ENCODE peak calls at places on chromosomes 12 and 14, in seven cellular contexts. K is germinal center; F is DND-41; J is HFFc6; X is AG04450; D is NCI-H1092 treated with DMSO at 0.1 percent for 48 hours; R is stimulated activated CD4-positive, alpha-beta T cell treated with anti-CD3 and anti-CD28 coated beads, TNF-alpha, amount 100 ng/mL, for 4 hours. I is an unnamed sample.

GRCh38 chr14:98195256-98195655 is 1076.7 kb downstream of the BCL11B start:
- DNase-seq in K (no peak), F (no peak), J (no peak), X (no peak), D (no peak), R (no peak), I (no peak)

GRCh38 chr14:94129111-94129757 is at the start of gene IFI27L2:
- DNase-seq in K (peak; percentile 93), F (peak; percentile 70), J (peak; percentile 78), X (peak; percentile 24), D (peak; percentile 47), R (peak; percentile 27), I (no peak)

GRCh38 chr12:77845831-77846230 is 15.1 kb downstream of the NAV3 start:
- DNase-seq in K (no peak), F (no peak), J (peak; percentile 39), X (no peak), D (no peak), R (no peak), I (no peak)

GRCh38 chr12:80810874-80811273 is 94.2 kb downstream of the MYF5 start:
- DNase-seq in K (no peak), F (no peak), J (no peak), X (no peak), D (no peak), R (no peak), I (no peak)

GRCh38 chr14:68679301-68679700 is 113.6 kb downstream of the ZFP36L1 start:
- DNase-seq in K (no peak), F (no peak), J (no peak), X (no peak), D (no peak), R (no peak), I (no peak)

GRCh38 chr14:64464695-64465094 is 604 bp upstream of the AKAP5 start:
- DNase-seq in K (no peak), F (no peak), J (no peak), X (no peak), D (peak; percentile 49), R (no peak), I (no peak)

GRCh38 chr12:81835783-81836182 is 76.6 kb upstream of the PPFIA2 start:
- DNase-seq in K (no peak), F (no peak), J (no peak), X (no peak), D (no peak), R (no peak), I (no peak)

GRCh38 chr12:73598626-73599025 is 939.0 kb upstream of the ATXN7L3B start:
- DNase-seq in K (no peak), F (no peak), J (no peak), X (no peak), D (no peak), R (no peak), I (no peak)

GRCh38 chr12:45729233-45730115 is at the start of gene ARID2:
- DNase-seq in K (peak; percentile 54), F (peak; percentile 81), J (peak; percentile 37), X (no peak), D (peak; percentile 91), R (peak; percentile 49), I (no peak)

GRCh38 chr12:56082382-56082781 is 2.4 kb downstream of the ERBB3 start:
- DNase-seq in K (no peak), F (no peak), J (no peak), X (no peak), D (no peak), R (no peak), I (no peak)

GRCh38 chr14:67187826-67188225 is 1.4 kb upstream of the GARIN2 start:
- DNase-seq in K (no peak), F (no peak), J (peak; percentile 62), X (peak; percentile 45), D (no peak), R (no peak), I (no peak)

GRCh38 chr14:22556021-22556989 is 32.7 kb downstream of the DAD1 start:
- DNase-seq in K (peak; percentile 87), F (peak; percentile 99), J (peak; percentile 68), X (peak; percentile 46), D (no peak), R (peak; percentile 92), I (no peak)

GRCh38 chr14:50501642-50502041 is 30.7 kb downstream of the MAP4K5 start:
- DNase-seq in K (no peak), F (no peak), J (peak; percentile 59), X (peak; percentile 16), D (no peak), R (no peak), I (no peak)

GRCh38 chr12:64016521-64016920 is 172.0 kb downstream of the SRGAP1 start:
- DNase-seq in K (no peak), F (no peak), J (no peak), X (no peak), D (no peak), R (no peak), I (no peak)

GRCh38 chr12:49795654-49796105 is 32.5 kb downstream of the NCKAP5L start:
- DNase-seq in K (no peak), F (no peak), J (no peak), X (no peak), D (no peak), R (no peak), I (no peak)

I was measured in AG09319.